ENCODE peak calls at places on chromosomes 2 and 18, in eight cellular contexts. B is transverse colon, S is ovary, G is sigmoid colon, L is HepG2, F is upper lobe of left lung, W is stomach, Z is suprapubic skin. V is an unnamed sample.

GRCh38 chr2:15457868-15458267 is 103.3 kb downstream of the NBAS start:
- DNase-seq in S (no peak), B (no peak), G (no peak), F (no peak), W (no peak), Z (no peak), L (no peak), V (no peak)

GRCh38 chr2:226466589-226466988 is 333.0 kb downstream of the IRS1 start:
- DNase-seq in W (no peak), F (no peak), Z (no peak), B (no peak), G (no peak), S (no peak), L (no peak), V (no peak)

GRCh38 chr2:128321421-128321775 is 2.7 kb upstream of the HS6ST1 start:
- DNase-seq in F (peak; percentile 21), G (peak; percentile 68), Z (no peak), L (no peak), W (no peak), B (no peak), S (peak; percentile 52), V (peak; percentile 91)

GRCh38 chr2:119491776-119492525 is 32.3 kb downstream of the SCTR start:
- DNase-seq in W (peak; percentile 74), G (no peak), S (no peak), L (peak; percentile 91), F (peak; percentile 84), B (peak; percentile 44), Z (peak; percentile 34), V (peak; percentile 81)

GRCh38 chr2:222142027-222142426 is 156.8 kb downstream of the PAX3 start:
- DNase-seq in F (no peak), L (no peak), Z (no peak), W (no peak), B (no peak), S (no peak), G (no peak), V (no peak)

GRCh38 chr2:22800422-22800821 is 584.6 kb upstream of the KLHL29 start:
- DNase-seq in G (no peak), Z (no peak), B (no peak), L (no peak), W (no peak), S (no peak), F (no peak), V (no peak)

GRCh38 chr2:21424375-21424774 is 300.6 kb downstream of the TDRD15 start:
- DNase-seq in L (no peak), B (no peak), G (no peak), F (no peak), S (no peak), W (no peak), Z (no peak), V (peak; percentile 60)

GRCh38 chr2:129176375-129176774 is 803.1 kb upstream of the RAB6C start:
- DNase-seq in B (no peak), Z (no peak), S (no peak), G (no peak), W (no peak), L (no peak), F (no peak), V (peak; percentile 72)

GRCh38 chr2:14746133-14746532 is 113.6 kb downstream of the LRATD1 start:
- DNase-seq in Z (no peak), F (no peak), G (no peak), W (no peak), S (no peak), B (no peak), L (no peak), V (no peak)

GRCh38 chr2:179812501-179812900 is 48.9 kb downstream of the ZNF385B start:
- DNase-seq in B (no peak), W (no peak), S (no peak), L (no peak), G (no peak), Z (no peak), F (no peak), V (no peak)

GRCh38 chr2:174633621-174633927 is 36.0 kb upstream of the WIPF1 start:
- DNase-seq in B (no peak), S (no peak), Z (no peak), G (peak; percentile 74), F (no peak), W (no peak), L (no peak), V (no peak)

GRCh38 chr18:22926454-22926853 is 6.7 kb upstream of the RBBP8 start:
- DNase-seq in W (no peak), L (no peak), S (no peak), B (no peak), G (no peak), F (no peak), Z (no peak), V (no peak)

GRCh38 chr2:58553937-58554336 is 312.8 kb upstream of the FANCL start:
- DNase-seq in F (no peak), S (no peak), L (peak; percentile 10), B (no peak), W (no peak), Z (no peak), G (no peak), V (no peak)
- TF ChIP-seq CTCF in F (no peak), S (no peak), L (peak; percentile 26), B (peak; percentile 10), W (no peak), Z (no peak), G (no peak), V (no peak)

DNA sequence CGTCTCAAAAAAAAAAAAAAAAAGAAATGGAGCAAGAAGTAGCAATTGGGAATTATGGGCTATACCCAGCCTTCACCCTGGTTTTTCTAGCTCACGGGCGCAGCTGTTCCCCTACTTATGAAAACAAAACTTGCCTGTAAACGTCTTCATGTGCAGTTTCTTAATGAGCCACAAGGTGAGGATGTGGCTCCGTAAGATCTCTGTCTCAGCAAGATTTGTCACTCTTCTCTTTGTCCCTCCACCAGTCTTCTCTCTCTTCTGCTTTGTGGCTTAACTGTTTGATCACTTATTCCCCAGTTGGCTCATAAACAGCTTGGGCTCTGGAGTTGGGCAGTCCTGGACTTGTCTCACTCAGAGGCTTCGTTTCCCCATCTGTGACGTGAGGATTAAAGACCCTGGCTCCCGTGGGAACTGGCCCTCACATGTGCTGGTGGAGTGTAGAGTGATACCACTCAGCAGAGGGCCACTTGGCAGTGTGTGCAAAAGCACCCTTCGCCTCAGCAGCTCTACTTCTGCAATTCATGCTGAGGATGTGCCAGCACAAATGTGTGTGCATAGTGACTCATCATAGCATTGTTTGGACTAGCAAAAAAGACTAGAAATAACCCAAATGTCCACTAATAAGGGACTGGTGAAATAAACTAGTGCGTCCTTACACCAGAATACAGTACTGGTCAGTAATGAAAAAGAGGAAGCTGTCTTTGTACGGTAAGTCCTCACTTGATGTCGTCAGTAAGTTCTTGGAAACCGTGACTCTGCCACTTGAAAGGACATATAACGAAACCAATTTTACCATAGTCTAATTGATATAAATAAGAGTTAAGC is 8.7 kb downstream of the CEP68 start:
- DNase-seq in W (peak; percentile 47), B (peak; percentile 54), L (peak; percentile 36), F (peak; percentile 82), S (peak; percentile 58), G (peak; percentile 83), Z (no peak), V (no peak)
- TF ChIP-seq POLR2A in W (no peak), B (no peak), L (no peak), F (no peak), S (no peak), G (no peak), Z (no peak), V (no peak)

DNA sequence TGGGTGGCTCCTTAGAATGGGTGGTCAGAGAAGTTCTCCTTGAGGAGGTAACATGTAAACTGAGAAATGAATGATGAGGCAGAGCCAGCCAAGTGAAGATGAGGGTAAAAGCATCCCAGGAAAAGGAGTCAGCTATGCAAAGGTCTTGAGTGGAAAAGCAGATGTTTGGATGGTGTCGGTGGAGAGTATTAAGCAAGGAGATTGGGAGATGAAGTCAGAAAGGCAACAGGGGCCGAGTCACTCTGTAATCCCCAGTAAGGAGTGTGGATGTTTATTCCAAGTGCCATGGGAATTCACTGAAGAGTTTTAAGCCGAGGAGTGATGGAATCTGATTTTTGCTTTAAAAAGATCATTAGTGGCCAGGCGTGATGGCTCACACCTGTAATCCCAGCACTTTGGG is 3.4 kb upstream of the STAMBP start:
- DNase-seq in S (no peak), W (no peak), G (no peak), F (no peak), B (no peak), Z (no peak), L (no peak), V (no peak)
- TF ChIP-seq EP300 in S (no peak), W (no peak), G (no peak), F (no peak), B (no peak), Z (no peak), L (no peak), V (no peak)

GRCh38 chr2:191686658-191687057 is 8.7 kb downstream of the NABP1 start:
- DNase-seq in G (no peak), B (no peak), S (no peak), F (no peak), L (no peak), Z (no peak), W (no peak), V (no peak)
- TF ChIP-seq CTCF in G (no peak), B (no peak), S (no peak), F (no peak), L (no peak), Z (no peak), W (no peak), V (no peak)

GRCh38 chr2:71691747-71692455 is 238.5 kb downstream of the DYSF start:
- DNase-seq in W (no peak), F (no peak), G (peak; percentile 49), L (no peak), B (no peak), S (no peak), Z (no peak), V (no peak)
- TF ChIP-seq POLR2A in W (no peak), F (no peak), G (no peak), L (no peak), B (no peak), S (no peak), Z (no peak), V (no peak)

DNA sequence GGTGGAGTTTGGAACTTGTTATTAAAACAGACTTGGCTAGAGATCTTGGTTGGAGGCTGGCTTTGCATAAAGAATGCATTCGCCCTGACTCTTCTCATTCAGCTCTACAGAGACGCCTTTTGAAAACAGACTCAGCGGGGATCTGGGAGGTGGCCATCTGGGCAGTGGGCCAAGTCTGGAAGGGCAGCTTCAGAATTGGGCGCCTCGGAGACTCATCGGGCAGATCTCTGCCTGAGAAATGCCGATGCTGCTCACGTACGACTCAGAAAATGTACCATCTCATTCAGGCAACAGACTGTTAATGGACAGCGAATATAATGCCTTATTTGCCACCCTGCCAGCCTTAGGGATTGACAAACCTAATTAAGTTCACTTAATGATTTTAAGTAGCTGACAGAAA is 166.4 kb downstream of the CLIP4 start:
- DNase-seq in B (no peak), S (peak; percentile 53), G (peak; percentile 73), F (no peak), Z (no peak), L (no peak), W (peak; percentile 30), V (no peak)
- TF ChIP-seq EP300 in B (no peak), S (no peak), G (no peak), F (no peak), Z (no peak), L (no peak), W (no peak), V (no peak)

GRCh38 chr2:100870652-100871531 is 51.0 kb downstream of the NPAS2 start:
- DNase-seq in L (peak; percentile 80), W (no peak), Z (peak; percentile 26), F (no peak), B (no peak), S (no peak), G (no peak), V (no peak)
- TF ChIP-seq CTCF in L (peak; percentile 62), W (no peak), Z (no peak), F (no peak), B (no peak), S (no peak), G (no peak), V (no peak)

GRCh38 chr2:231455222-231455621 is 9.1 kb downstream of the NCL start:
- DNase-seq in F (no peak), Z (peak; percentile 74), G (no peak), L (no peak), S (no peak), B (no peak), W (no peak), V (no peak)
- TF ChIP-seq POLR2A in F (no peak), Z (no peak), G (no peak), L (peak; percentile 53), S (no peak), B (no peak), W (no peak), V (no peak)

V was measured in esophagus muscularis mucosa.